ENCODE peak calls at places on chromosomes 3 and 15, in ten cellular contexts. T, N, X, V, L, Y, Q, F, C and S are unnamed samples.

GRCh38 chr15:98085003-98085639 is 124.6 kb downstream of the ARRDC4 start:
- DNase-seq in F (peak; percentile 61), T (no peak), Y (peak; percentile 1), N (peak; percentile 56), Q (peak; percentile 56), V (peak; percentile 16), C (peak; percentile 64), X (peak; percentile 11), L (peak; percentile 74), S (no peak)

GRCh38 chr3:42410362-42410761 is at the start of gene LYZL4:
- DNase-seq in Q (no peak), Y (no peak), L (no peak), C (no peak), X (no peak), F (no peak), V (no peak), N (no peak), T (no peak), S (no peak)

GRCh38 chr3:98962189-98962930 is 60.9 kb upstream of the DCBLD2 start:
- DNase-seq in V (peak; percentile 77), C (no peak), Q (peak; percentile 84), L (peak; percentile 55), T (no peak), N (peak; percentile 96), Y (no peak), F (peak; percentile 89), X (no peak), S (no peak)

GRCh38 chr3:58386966-58387365 is 46.7 kb downstream of the PDHB start:
- DNase-seq in Q (peak; percentile 97), L (no peak), F (peak; percentile 100), X (peak; percentile 23), V (peak; percentile 41), T (no peak), C (peak; percentile 36), Y (no peak), N (no peak), S (no peak)

GRCh38 chr3:159263750-159264561 is 462.1 kb downstream of the MFSD1 start:
- DNase-seq in Q (peak; percentile 63), X (peak; percentile 30), Y (peak; percentile 56), N (peak; percentile 51), L (peak; percentile 68), C (no peak), F (peak; percentile 42), V (no peak), T (no peak), S (no peak)

GRCh38 chr3:78258798-78259197 is 1218.9 kb downstream of the ROBO2 start:
- DNase-seq in F (peak; percentile 81), C (peak; percentile 76), N (no peak), Q (peak; percentile 38), T (no peak), V (peak; percentile 63), X (no peak), L (no peak), Y (no peak), S (no peak)

GRCh38 chr3:126475411-126476114 is at the start of gene ZXDC:
- DNase-seq in X (peak; percentile 94), Y (peak; percentile 93), C (peak; percentile 88), F (peak; percentile 88), L (peak; percentile 92), T (peak; percentile 83), V (peak; percentile 79), N (peak; percentile 92), Q (peak; percentile 90), S (peak; percentile 100)

GRCh38 chr3:127750226-127751031 is 71.9 kb downstream of the MGLL start:
- DNase-seq in Y (no peak), N (peak; percentile 79), V (peak; percentile 59), C (peak; percentile 55), Q (peak; percentile 86), X (no peak), T (no peak), L (peak; percentile 82), F (peak; percentile 85), S (no peak)

GRCh38 chr15:31162721-31163510 is 61.4 kb upstream of the TRPM1 start:
- DNase-seq in L (no peak), V (no peak), N (no peak), X (no peak), C (no peak), F (no peak), Q (no peak), T (no peak), Y (no peak), S (no peak)

GRCh38 chr3:23865595-23866396 is 51.0 kb downstream of the NKIRAS1 start:
- DNase-seq in Y (no peak), N (no peak), V (no peak), F (peak; percentile 53), T (no peak), L (no peak), X (no peak), C (no peak), Q (peak; percentile 84), S (no peak)

GRCh38 chr3:45595364-45596154 is 1.0 kb downstream of the LIMD1 start:
- DNase-seq in L (no peak), X (no peak), F (no peak), C (no peak), V (no peak), T (no peak), Q (no peak), Y (no peak), N (no peak), S (no peak)

GRCh38 chr3:180116203-180116602 is 79.5 kb upstream of the PEX5L start:
- DNase-seq in L (no peak), Q (no peak), Y (no peak), F (no peak), C (no peak), T (no peak), X (no peak), N (no peak), V (no peak), S (no peak)

GRCh38 chr15:75902129-75902557 is 1.5 kb upstream of the FBXO22 start:
- DNase-seq in L (no peak), Q (peak; percentile 87), F (peak; percentile 12), T (no peak), C (no peak), V (no peak), X (no peak), N (no peak), Y (no peak), S (no peak)

GRCh38 chr3:189070965-189071364 is 100.8 kb upstream of the TPRG1 start:
- DNase-seq in X (no peak), N (no peak), V (no peak), T (no peak), Y (no peak), L (no peak), Q (no peak), C (no peak), F (no peak), S (no peak)

GRCh38 chr15:38702178-38702912 is 137.7 kb upstream of the RASGRP1 start:
- DNase-seq in Y (peak; percentile 74), C (no peak), X (peak; percentile 14), Q (no peak), T (no peak), L (peak; percentile 69), N (no peak), F (no peak), V (no peak), S (no peak)

GRCh38 chr15:48447657-48448056 is 116.4 kb downstream of the DUT start:
- DNase-seq in X (no peak), L (peak; percentile 38), Y (no peak), Q (peak; percentile 46), V (no peak), T (no peak), N (no peak), F (peak; percentile 37), C (no peak), S (no peak)

GRCh38 chr15:74531144-74531811 is 9.7 kb upstream of the ARID3B start:
- DNase-seq in V (peak; percentile 89), X (no peak), T (no peak), Y (no peak), Q (peak; percentile 88), F (peak; percentile 94), C (peak; percentile 7), N (peak; percentile 80), L (no peak), S (no peak)

GRCh38 chr15:87322845-87323244 is 933.7 kb downstream of the NTRK3 start:
- DNase-seq in L (no peak), V (no peak), Y (no peak), T (no peak), Q (no peak), C (no peak), N (no peak), F (no peak), X (no peak), S (no peak)

GRCh38 chr3:185176756-185177359 is 24.0 kb upstream of the C3orf70 start:
- DNase-seq in X (peak; percentile 36), V (no peak), C (no peak), L (peak; percentile 48), T (no peak), F (peak; percentile 27), N (peak; percentile 33), Y (peak; percentile 21), Q (peak; percentile 41), S (no peak)

GRCh38 chr3:71150293-71150954 is 433.1 kb downstream of the FOXP1 start:
- DNase-seq in F (no peak), Y (no peak), X (no peak), L (no peak), T (no peak), V (no peak), C (no peak), N (no peak), Q (no peak), S (no peak)

GRCh38 chr3:60399295-60399694 is 852.0 kb downstream of the FHIT start:
- DNase-seq in C (no peak), T (no peak), V (no peak), X (no peak), F (no peak), Y (no peak), L (peak; percentile 57), Q (no peak), N (no peak), S (no peak)

GRCh38 chr15:43524254-43524847 is 6.9 kb downstream of the MAP1A start:
- DNase-seq in L (no peak), T (no peak), N (no peak), V (no peak), Y (no peak), X (no peak), Q (no peak), F (no peak), C (no peak), S (no peak)

GRCh38 chr3:183626877-183627594 is 8.4 kb upstream of the KLHL24 start:
- DNase-seq in T (no peak), C (no peak), Q (no peak), L (no peak), V (no peak), F (no peak), N (no peak), Y (no peak), X (no peak), S (no peak)

GRCh38 chr3:152302521-152303021 is 33.8 kb downstream of the MBNL1 start:
- DNase-seq in L (peak; percentile 50), V (peak; percentile 55), F (peak; percentile 78), Y (peak; percentile 23), C (peak; percentile 75), X (peak; percentile 29), N (no peak), T (no peak), Q (peak; percentile 76), S (no peak)